ENCODE peak calls at places on chromosomes 7 and 10, in seven cellular contexts. One of them, this sample, is unnamed.

GRCh38 chr10:7563770-7564169 is 103.0 kb downstream of the ITIH5 start:
- DNase-seq in WERI-Rb-1: no peak
- DNase-seq in RWPE2: no peak
- DNase-seq in lung: no peak
- DNase-seq in sigmoid colon: no peak
- DNase-seq in fibroblast of villous mesenchyme: no peak
- DNase-seq in heart left ventricle: no peak
- DNase-seq in this sample: no peak

GRCh38 chr10:58335306-58336005 is 650 bp downstream of the UBE2D1 start:
- DNase-seq in WERI-Rb-1: peak
- DNase-seq in RWPE2: peak
- DNase-seq in lung: peak
- DNase-seq in sigmoid colon: peak
- DNase-seq in fibroblast of villous mesenchyme: peak
- DNase-seq in heart left ventricle: peak
- DNase-seq in this sample: peak

GRCh38 chr10:133379801-133380666 is 972 bp downstream of the PAOX start:
- DNase-seq in WERI-Rb-1: no peak
- DNase-seq in RWPE2: no peak
- DNase-seq in lung: no peak
- DNase-seq in sigmoid colon: no peak
- DNase-seq in fibroblast of villous mesenchyme: no peak
- DNase-seq in heart left ventricle: no peak
- DNase-seq in this sample: peak

GRCh38 chr7:104845541-104845940 is 168.5 kb upstream of the KMT2E start:
- DNase-seq in WERI-Rb-1: no peak
- DNase-seq in RWPE2: no peak
- DNase-seq in lung: no peak
- DNase-seq in sigmoid colon: no peak
- DNase-seq in fibroblast of villous mesenchyme: no peak
- DNase-seq in heart left ventricle: no peak
- DNase-seq in this sample: no peak

GRCh38 chr7:30727061-30727945 is 24.6 kb upstream of the INMT start:
- DNase-seq in WERI-Rb-1: no peak
- DNase-seq in RWPE2: no peak
- DNase-seq in lung: no peak
- DNase-seq in sigmoid colon: no peak
- DNase-seq in fibroblast of villous mesenchyme: no peak
- DNase-seq in heart left ventricle: no peak
- DNase-seq in this sample: peak

GRCh38 chr7:107815254-107815882 is 12.3 kb upstream of the SLC26A3 start:
- DNase-seq in WERI-Rb-1: no peak
- DNase-seq in RWPE2: no peak
- DNase-seq in lung: no peak
- DNase-seq in sigmoid colon: no peak
- DNase-seq in fibroblast of villous mesenchyme: peak
- DNase-seq in heart left ventricle: no peak
- DNase-seq in this sample: no peak

GRCh38 chr7:158658475-158658874 is 46.1 kb downstream of the NCAPG2 start:
- DNase-seq in WERI-Rb-1: no peak
- DNase-seq in RWPE2: no peak
- DNase-seq in lung: no peak
- DNase-seq in sigmoid colon: no peak
- DNase-seq in fibroblast of villous mesenchyme: no peak
- DNase-seq in heart left ventricle: no peak
- DNase-seq in this sample: no peak

GRCh38 chr7:93147358-93147757 is 827 bp downstream of the SAMD9L start:
- DNase-seq in WERI-Rb-1: no peak
- DNase-seq in RWPE2: no peak
- DNase-seq in lung: peak
- DNase-seq in sigmoid colon: peak
- DNase-seq in fibroblast of villous mesenchyme: peak
- DNase-seq in heart left ventricle: no peak
- DNase-seq in this sample: peak

GRCh38 chr10:23754179-23754578 is 315.3 kb downstream of the OTUD1 start:
- DNase-seq in WERI-Rb-1: no peak
- DNase-seq in RWPE2: no peak
- DNase-seq in lung: no peak
- DNase-seq in sigmoid colon: no peak
- DNase-seq in fibroblast of villous mesenchyme: no peak
- DNase-seq in heart left ventricle: no peak
- DNase-seq in this sample: no peak

GRCh38 chr10:25811141-25811685 is 122.8 kb upstream of the MYO3A start:
- DNase-seq in WERI-Rb-1: no peak
- DNase-seq in RWPE2: no peak
- DNase-seq in lung: no peak
- DNase-seq in sigmoid colon: no peak
- DNase-seq in fibroblast of villous mesenchyme: no peak
- DNase-seq in heart left ventricle: no peak
- DNase-seq in this sample: no peak

GRCh38 chr10:120480848-120481247 is 23.8 kb downstream of the PLPP4 start:
- DNase-seq in WERI-Rb-1: peak
- DNase-seq in RWPE2: no peak
- DNase-seq in lung: no peak
- DNase-seq in sigmoid colon: no peak
- DNase-seq in fibroblast of villous mesenchyme: no peak
- DNase-seq in heart left ventricle: no peak
- DNase-seq in this sample: no peak

DNA sequence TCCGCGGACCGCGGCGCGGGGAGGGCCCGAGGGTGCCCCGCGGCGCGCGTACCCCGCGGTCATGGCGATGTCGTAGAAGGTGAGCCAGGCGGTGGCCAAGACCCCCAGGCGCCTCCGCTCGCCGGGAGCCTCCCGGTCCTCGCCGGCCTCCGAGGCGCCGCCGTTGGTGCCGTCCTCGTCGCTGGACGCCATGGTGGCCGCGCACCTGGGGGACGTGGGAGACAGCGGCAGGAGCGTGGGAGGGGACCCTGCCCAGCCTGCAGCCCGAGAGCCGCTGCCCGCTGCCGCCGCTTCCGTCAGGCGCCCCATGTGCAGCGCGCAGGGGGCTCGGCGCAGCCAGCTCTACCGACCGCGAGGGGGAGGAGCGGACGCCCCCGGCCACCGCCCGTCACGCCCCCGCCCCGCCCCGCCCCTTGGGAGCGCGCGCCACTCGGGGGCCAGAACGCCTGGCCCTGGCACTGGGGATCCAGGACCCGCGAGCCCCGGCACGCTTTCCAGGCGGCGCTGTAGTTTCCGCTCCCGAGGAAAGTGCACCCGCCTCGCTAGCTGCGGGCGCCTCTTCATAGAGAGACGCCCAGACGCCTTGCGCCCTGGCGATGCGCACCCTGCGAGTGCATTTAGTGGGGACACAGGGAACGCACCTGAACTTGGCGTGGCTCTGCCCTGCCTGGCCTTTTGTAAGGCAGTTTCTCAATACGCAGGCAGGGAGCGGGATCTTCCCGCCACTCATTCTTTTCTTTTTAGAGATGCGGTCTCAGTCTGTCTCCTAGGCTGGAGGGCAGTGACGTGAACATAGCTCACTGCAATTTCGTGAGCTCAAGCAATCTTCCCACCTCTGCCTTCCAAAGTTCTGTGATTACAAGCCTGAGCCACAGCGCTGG is at the start of gene HACD1:
- DNase-seq in WERI-Rb-1: peak
- DNase-seq in RWPE2: peak
- DNase-seq in lung: peak
- DNase-seq in sigmoid colon: peak
- DNase-seq in fibroblast of villous mesenchyme: peak
- DNase-seq in heart left ventricle: peak
- DNase-seq in this sample: peak
- TF ChIP-seq CTCF in WERI-Rb-1: peak
- TF ChIP-seq CTCF in RWPE2: peak
- TF ChIP-seq CTCF in lung: no peak
- TF ChIP-seq CTCF in sigmoid colon: no peak
- TF ChIP-seq CTCF in fibroblast of villous mesenchyme: no peak
- TF ChIP-seq CTCF in heart left ventricle: peak
- TF ChIP-seq CTCF in this sample: no peak

DNA sequence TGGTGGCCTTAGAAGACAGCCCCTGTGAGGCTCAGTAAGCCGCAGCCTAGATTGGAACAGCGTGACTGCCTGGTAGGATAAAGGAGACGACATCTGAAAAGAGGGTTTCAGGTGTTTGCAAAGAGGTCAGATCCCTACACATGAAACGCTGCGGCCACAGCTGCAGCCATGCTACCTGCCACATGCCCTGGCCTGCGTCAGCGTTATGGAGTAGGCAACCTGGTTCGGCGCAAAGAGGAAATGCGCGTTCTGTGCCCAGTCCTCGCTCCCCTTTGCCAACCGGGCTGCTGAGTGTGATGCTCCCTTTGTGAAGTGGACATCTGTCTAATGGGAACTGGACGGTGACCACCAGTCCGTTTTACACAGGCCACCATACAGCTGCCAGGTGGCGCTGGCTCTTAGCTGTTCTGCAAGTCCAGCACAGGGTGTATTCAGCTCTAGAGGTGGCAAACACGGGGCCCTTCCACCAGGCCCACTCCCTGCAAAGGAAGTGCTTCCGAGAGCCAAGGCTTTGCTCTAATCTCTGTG is 160.3 kb downstream of the CELF2 start:
- DNase-seq in WERI-Rb-1: peak
- DNase-seq in RWPE2: no peak
- DNase-seq in lung: no peak
- DNase-seq in sigmoid colon: no peak
- DNase-seq in fibroblast of villous mesenchyme: no peak
- DNase-seq in heart left ventricle: no peak
- DNase-seq in this sample: peak
- H3K4me3 ChIP-seq in WERI-Rb-1: no peak
- H3K4me3 ChIP-seq in RWPE2: no peak
- H3K4me3 ChIP-seq in lung: no peak
- H3K4me3 ChIP-seq in sigmoid colon: no peak
- H3K4me3 ChIP-seq in fibroblast of villous mesenchyme: no peak
- H3K4me3 ChIP-seq in heart left ventricle: no peak
- H3K4me3 ChIP-seq in this sample: no peak

GRCh38 chr7:12092499-12093130 is 118.5 kb upstream of the TMEM106B start:
- DNase-seq in WERI-Rb-1: no peak
- DNase-seq in RWPE2: no peak
- DNase-seq in lung: no peak
- DNase-seq in sigmoid colon: no peak
- DNase-seq in fibroblast of villous mesenchyme: no peak
- DNase-seq in heart left ventricle: no peak
- DNase-seq in this sample: no peak

GRCh38 chr7:12093365-12093764 is 117.7 kb upstream of the TMEM106B start:
- DNase-seq in WERI-Rb-1: no peak
- DNase-seq in RWPE2: no peak
- DNase-seq in lung: no peak
- DNase-seq in sigmoid colon: no peak
- DNase-seq in fibroblast of villous mesenchyme: no peak
- DNase-seq in heart left ventricle: no peak
- DNase-seq in this sample: no peak

GRCh38 chr7:12091164-12091563 is 119.9 kb upstream of the TMEM106B start:
- DNase-seq in WERI-Rb-1: no peak
- DNase-seq in RWPE2: no peak
- DNase-seq in lung: no peak
- DNase-seq in sigmoid colon: no peak
- DNase-seq in fibroblast of villous mesenchyme: peak
- DNase-seq in heart left ventricle: no peak
- DNase-seq in this sample: no peak

GRCh38 chr7:12090757-12091134 is 120.3 kb upstream of the TMEM106B start:
- DNase-seq in WERI-Rb-1: no peak
- DNase-seq in RWPE2: no peak
- DNase-seq in lung: no peak
- DNase-seq in sigmoid colon: no peak
- DNase-seq in fibroblast of villous mesenchyme: peak
- DNase-seq in heart left ventricle: peak
- DNase-seq in this sample: no peak

GRCh38 chr7:12089951-12090756 is 120.9 kb upstream of the TMEM106B start:
- DNase-seq in WERI-Rb-1: no peak
- DNase-seq in RWPE2: no peak
- DNase-seq in lung: no peak
- DNase-seq in sigmoid colon: no peak
- DNase-seq in fibroblast of villous mesenchyme: no peak
- DNase-seq in heart left ventricle: no peak
- DNase-seq in this sample: no peak
- TF ChIP-seq CTCF in WERI-Rb-1: no peak
- TF ChIP-seq CTCF in RWPE2: no peak
- TF ChIP-seq CTCF in lung: no peak
- TF ChIP-seq CTCF in sigmoid colon: no peak
- TF ChIP-seq CTCF in fibroblast of villous mesenchyme: no peak
- TF ChIP-seq CTCF in heart left ventricle: no peak
- TF ChIP-seq CTCF in this sample: no peak

GRCh38 chr7:1134951-1135350 is 25.0 kb downstream of the ZFAND2A start:
- DNase-seq in WERI-Rb-1: no peak
- DNase-seq in RWPE2: no peak
- DNase-seq in lung: no peak
- DNase-seq in sigmoid colon: peak
- DNase-seq in fibroblast of villous mesenchyme: no peak
- DNase-seq in heart left ventricle: no peak
- DNase-seq in this sample: no peak

GRCh38 chr7:1137517-1138167 is 22.4 kb downstream of the ZFAND2A start:
- DNase-seq in WERI-Rb-1: no peak
- DNase-seq in RWPE2: no peak
- DNase-seq in lung: no peak
- DNase-seq in sigmoid colon: peak
- DNase-seq in fibroblast of villous mesenchyme: no peak
- DNase-seq in heart left ventricle: no peak
- DNase-seq in this sample: no peak

GRCh38 chr7:1141651-1142050 is 18.3 kb downstream of the ZFAND2A start:
- DNase-seq in WERI-Rb-1: peak
- DNase-seq in RWPE2: no peak
- DNase-seq in lung: no peak
- DNase-seq in sigmoid colon: no peak
- DNase-seq in fibroblast of villous mesenchyme: peak
- DNase-seq in heart left ventricle: no peak
- DNase-seq in this sample: no peak

GRCh38 chr7:1140481-1141104 is 19.4 kb downstream of the ZFAND2A start:
- DNase-seq in WERI-Rb-1: no peak
- DNase-seq in RWPE2: no peak
- DNase-seq in lung: no peak
- DNase-seq in sigmoid colon: no peak
- DNase-seq in fibroblast of villous mesenchyme: no peak
- DNase-seq in heart left ventricle: no peak
- DNase-seq in this sample: no peak

DNA sequence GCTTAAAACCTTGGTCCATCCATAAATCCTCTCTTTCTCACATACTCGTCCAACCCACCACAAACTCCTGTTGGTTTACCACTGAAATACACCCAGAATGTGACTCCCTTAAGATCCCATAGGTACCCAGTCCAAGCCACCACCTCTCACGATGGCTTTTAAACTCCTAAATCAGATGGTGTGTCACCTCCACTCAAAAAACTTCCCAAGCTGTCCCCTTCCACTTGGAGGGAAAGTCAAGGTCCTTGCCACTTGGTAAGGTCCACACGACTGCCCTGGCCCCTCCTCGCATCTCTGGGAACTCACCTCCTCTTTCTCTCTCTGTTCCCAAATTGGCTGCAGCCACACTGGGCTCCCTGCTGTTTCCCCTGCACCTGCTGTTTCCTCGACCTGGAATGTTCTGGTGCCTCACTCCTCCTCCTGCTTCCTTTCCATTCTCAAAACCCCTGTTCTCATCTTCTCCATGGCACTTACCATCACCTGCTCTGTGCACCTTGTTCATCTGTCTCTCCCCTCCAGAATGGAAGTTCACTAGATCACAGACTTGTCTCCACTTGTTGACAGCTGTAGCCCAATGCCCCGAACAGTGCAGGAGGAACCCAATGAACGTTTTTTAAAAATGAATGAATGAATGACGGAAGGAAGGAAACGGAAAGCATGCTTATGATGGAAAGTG is 23.0 kb downstream of the ZFAND2A start:
- DNase-seq in WERI-Rb-1: no peak
- DNase-seq in RWPE2: no peak
- DNase-seq in lung: no peak
- DNase-seq in sigmoid colon: peak
- DNase-seq in fibroblast of villous mesenchyme: no peak
- DNase-seq in heart left ventricle: no peak
- DNase-seq in this sample: peak
- H3K4me3 ChIP-seq in WERI-Rb-1: peak
- H3K4me3 ChIP-seq in RWPE2: peak
- H3K4me3 ChIP-seq in lung: peak
- H3K4me3 ChIP-seq in sigmoid colon: peak
- H3K4me3 ChIP-seq in fibroblast of villous mesenchyme: peak
- H3K4me3 ChIP-seq in heart left ventricle: peak
- H3K4me3 ChIP-seq in this sample: no peak

This sample was measured in mucosa of descending colon.